ENCODE peak calls at places on chromosome 19, in four cellular contexts. O, J, E and G are unnamed samples.

GRCh38 chr19:9323557-9323918 is 441 bp upstream of the ZNF559 start:
- DNase-seq in O (peak; percentile 81), E (peak; percentile 55), J (peak; percentile 36), G (peak; percentile 21)

GRCh38 chr19:46976845-46977320 is 42.8 kb upstream of the NPAS1 start:
- DNase-seq in O (no peak), J (peak; percentile 49), E (peak; percentile 71), G (no peak)

GRCh38 chr19:57708641-57709354 is at the start of gene ZNF154:
- DNase-seq in E (no peak), O (no peak), J (peak; percentile 78), G (no peak)

GRCh38 chr19:49801966-49802661 is 11.0 kb downstream of the FUZ start:
- DNase-seq in J (peak; percentile 83), E (peak; percentile 39), O (no peak), G (peak; percentile 63)

GRCh38 chr19:16778796-16779411 is 50.3 kb upstream of the SIN3B start:
- DNase-seq in O (peak; percentile 40), J (peak; percentile 82), E (peak; percentile 65), G (peak; percentile 70)

GRCh38 chr19:16883518-16883917 is 5.3 kb upstream of the F2RL3 start:
- DNase-seq in O (no peak), J (no peak), E (no peak), G (no peak)

GRCh38 chr19:38229585-38230073 is 5.6 kb upstream of the DPF1 start:
- DNase-seq in E (peak; percentile 99), J (peak; percentile 79), O (peak; percentile 68), G (peak; percentile 75)

GRCh38 chr19:41353466-41354342 is at the start of gene TGFB1:
- DNase-seq in J (peak; percentile 78), E (peak; percentile 98), O (peak; percentile 70), G (peak; percentile 83)

GRCh38 chr19:49071860-49072547 is 495 bp downstream of the KCNA7 start:
- DNase-seq in E (peak; percentile 94), O (no peak), J (peak; percentile 94), G (peak; percentile 48)

GRCh38 chr19:33214621-33215020 is 11.0 kb downstream of the SLC7A10 start:
- DNase-seq in O (peak; percentile 41), E (no peak), J (peak; percentile 65), G (peak; percentile 59)

GRCh38 chr19:38210458-38210987 is 13.5 kb downstream of the DPF1 start:
- DNase-seq in O (no peak), J (peak; percentile 93), E (peak; percentile 67), G (no peak)

GRCh38 chr19:31255174-31255862 is 93.9 kb downstream of the TSHZ3 start:
- DNase-seq in J (no peak), E (no peak), O (no peak), G (no peak)

GRCh38 chr19:39405261-39405912 is 1.3 kb upstream of the ZFP36 start:
- DNase-seq in E (no peak), O (no peak), J (no peak), G (no peak)

DNA sequence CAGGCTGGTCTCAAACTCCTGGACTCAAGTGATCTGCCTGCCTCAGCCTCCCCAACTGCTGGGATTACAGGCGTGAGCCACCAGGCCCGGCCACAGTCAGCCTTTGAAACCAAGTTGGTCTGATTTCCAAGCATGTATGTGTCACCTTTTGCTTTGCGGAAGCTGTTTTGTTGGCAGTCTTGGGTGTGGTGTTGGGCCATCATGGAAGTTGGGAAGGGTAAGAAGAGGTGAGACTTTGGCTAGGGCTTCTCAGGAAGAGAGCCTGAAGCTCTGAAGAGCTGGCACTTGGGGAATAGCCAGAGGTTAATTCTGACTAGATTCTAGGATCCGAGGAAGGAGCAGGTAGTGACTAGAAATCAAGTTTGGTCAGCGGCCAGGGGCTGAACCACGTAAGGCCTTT is 2.8 kb downstream of the RSPH6A start:
- DNase-seq in E (no peak), O (no peak), J (no peak), G (no peak)
- TF ChIP-seq ELF4 in E (no peak), O (no peak), J (no peak), G (no peak)

GRCh38 chr19:53980553-53981407 is 10.7 kb upstream of the CACNG6 start:
- DNase-seq in E (peak; percentile 43), O (peak; percentile 6), J (peak; percentile 97), G (peak; percentile 67)
- TF ChIP-seq ELF4 in E (no peak), O (no peak), J (no peak), G (no peak)

GRCh38 chr19:845707-846481 is 5.1 kb downstream of the PRTN3 start:
- DNase-seq in E (no peak), O (no peak), J (no peak), G (no peak)
- TF ChIP-seq ELF4 in E (no peak), O (no peak), J (no peak), G (no peak)

DNA sequence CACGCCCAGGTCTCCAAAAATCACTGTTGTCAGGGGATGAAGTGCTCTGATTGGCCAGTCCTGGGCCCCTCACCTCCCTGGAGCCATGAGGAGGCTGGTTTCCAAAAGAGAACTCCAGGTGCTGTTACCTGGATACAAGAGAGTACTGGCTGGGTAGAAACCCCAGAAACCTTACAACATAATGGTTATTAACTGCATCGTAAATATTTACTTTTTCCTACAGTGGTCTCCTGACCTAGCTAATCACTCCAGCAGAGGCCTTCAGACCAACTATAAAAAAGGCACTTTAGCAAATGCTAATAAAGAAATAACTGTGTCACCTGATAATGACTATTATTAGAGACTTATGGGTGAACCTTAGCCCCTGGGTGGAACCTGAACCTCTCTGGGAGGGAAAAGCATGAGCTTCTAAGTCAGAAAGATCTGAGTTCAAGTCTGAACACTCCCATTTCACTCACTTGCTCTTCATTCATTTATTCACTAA is 1.5 kb upstream of the IGSF23 start:
- DNase-seq in E (no peak), J (no peak), O (peak; percentile 82), G (no peak)
- TF ChIP-seq ELF4 in E (no peak), J (no peak), O (no peak), G (no peak)

DNA sequence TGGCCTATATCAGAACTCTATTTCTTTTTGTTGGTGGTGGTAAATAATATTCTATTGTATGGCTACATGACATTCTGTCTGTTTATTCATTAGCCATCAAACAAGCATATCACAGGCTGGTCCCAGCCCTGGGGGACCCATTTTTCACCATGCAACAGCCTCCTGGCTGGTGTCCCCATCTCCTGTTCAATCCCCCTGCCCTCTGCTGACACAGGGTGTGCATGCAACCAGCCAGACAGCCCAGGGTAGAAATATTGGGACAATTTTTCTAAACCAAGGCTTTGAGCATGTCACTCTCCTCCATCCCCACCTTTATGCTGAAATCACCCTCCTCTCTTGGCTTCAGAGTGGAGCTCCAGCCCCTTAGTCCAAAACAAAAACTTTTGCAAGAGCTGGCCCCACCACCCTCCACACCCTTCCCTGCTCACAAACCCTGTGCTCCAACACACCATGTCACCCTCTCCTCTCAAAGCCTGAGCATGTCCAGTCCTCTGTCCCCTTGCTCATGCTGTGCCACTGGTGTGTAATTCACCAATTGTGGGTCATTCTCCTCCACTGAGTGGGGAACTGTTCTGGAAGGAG is 153.0 kb upstream of the UQCRFS1 start:
- DNase-seq in O (no peak), J (no peak), E (peak; percentile 1), G (peak; percentile 1)
- TF ChIP-seq ELF4 in O (no peak), J (no peak), E (no peak), G (no peak)

GRCh38 chr19:28793391-28794168 is 419.4 kb downstream of the UQCRFS1 start:
- DNase-seq in E (no peak), O (no peak), J (peak; percentile 51), G (no peak)
- TF ChIP-seq ELF4 in E (no peak), O (no peak), J (no peak), G (no peak)

GRCh38 chr19:15453091-15453498 is 3.3 kb upstream of the WIZ start:
- DNase-seq in J (peak; percentile 46), O (no peak), E (no peak), G (no peak)
- TF ChIP-seq ELF4 in J (no peak), O (no peak), E (no peak), G (no peak)